ENCODE peak calls at places on chromosomes 16 and 17, in nine cellular contexts. A, P, J, F, M, Y, W, D and Q are unnamed samples.
A peak's percentile ranks its signal among the peaks of the same experiment; 100 is the strongest.

GRCh38 chr17:79747508-79748295 is 17.0 kb downstream of the ENPP7 start:
- DNase-seq in A (no peak), P (no peak), J (no peak), F (no peak), M (peak; percentile 13), Y (peak; percentile 20), W (no peak), D (no peak), Q (peak; percentile 39)

GRCh38 chr17:80117491-80118401 is 16.4 kb downstream of the GAA start:
- DNase-seq in A (no peak), P (no peak), J (no peak), F (no peak), M (no peak), Y (no peak), W (peak; percentile 12), D (no peak), Q (no peak)

GRCh38 chr17:58669853-58670252 is 22.0 kb downstream of the TEX14 start:
- DNase-seq in A (no peak), P (no peak), J (no peak), F (no peak), M (no peak), Y (no peak), W (no peak), D (no peak), Q (no peak)

GRCh38 chr16:12255919-12256665 is 279.6 kb downstream of the SNX29 start:
- DNase-seq in A (no peak), P (no peak), J (peak; percentile 63), F (no peak), M (no peak), Y (no peak), W (no peak), D (no peak), Q (no peak)

GRCh38 chr17:17847726-17848125 is 10.9 kb upstream of the SREBF1 start:
- DNase-seq in A (no peak), P (no peak), J (no peak), F (no peak), M (no peak), Y (no peak), W (no peak), D (no peak), Q (no peak)

GRCh38 chr17:45332989-45333701 is 16.3 kb upstream of the MAP3K14 start:
- DNase-seq in A (no peak), P (no peak), J (no peak), F (no peak), M (no peak), Y (peak; percentile 27), W (no peak), D (no peak), Q (no peak)

GRCh38 chr16:49596119-49596518 is 222.5 kb downstream of the C16orf78 start:
- DNase-seq in A (peak; percentile 51), P (no peak), J (no peak), F (no peak), M (no peak), Y (no peak), W (peak; percentile 72), D (no peak), Q (no peak)

GRCh38 chr17:77329741-77330531 is 189.2 kb downstream of the SEC14L1 start:
- DNase-seq in A (no peak), P (no peak), J (no peak), F (peak; percentile 54), M (no peak), Y (no peak), W (no peak), D (no peak), Q (no peak)

GRCh38 chr17:43673516-43674323 is 12.0 kb upstream of the MEOX1 start:
- DNase-seq in A (peak; percentile 79), P (no peak), J (peak; percentile 52), F (peak; percentile 66), M (peak; percentile 58), Y (peak; percentile 67), W (peak; percentile 78), D (peak; percentile 28), Q (peak; percentile 87)

GRCh38 chr17:27577884-27578717 is 52.9 kb upstream of the LGALS9 start:
- DNase-seq in A (no peak), P (no peak), J (no peak), F (no peak), M (no peak), Y (peak; percentile 85), W (no peak), D (no peak), Q (peak; percentile 77)

GRCh38 chr16:19751478-19751877 is 33.4 kb downstream of the IQCK start:
- DNase-seq in A (no peak), P (no peak), J (no peak), F (no peak), M (no peak), Y (no peak), W (no peak), D (no peak), Q (no peak)

GRCh38 chr17:8153957-8154607 is 1.9 kb upstream of the PER1 start:
- DNase-seq in A (peak; percentile 98), P (no peak), J (peak; percentile 94), F (peak; percentile 99), M (peak; percentile 77), Y (peak; percentile 98), W (peak; percentile 95), D (peak; percentile 71), Q (peak; percentile 99)

GRCh38 chr16:10964891-10965326 is 20.5 kb downstream of the CLEC16A start:
- DNase-seq in A (no peak), P (no peak), J (no peak), F (no peak), M (peak; percentile 7), Y (no peak), W (no peak), D (no peak), Q (no peak)

GRCh38 chr16:85090873-85091521 is 21.3 kb downstream of the CIBAR2 start:
- DNase-seq in A (no peak), P (no peak), J (no peak), F (peak; percentile 82), M (no peak), Y (no peak), W (no peak), D (no peak), Q (no peak)

GRCh38 chr16:71895679-71896385 is 501 bp downstream of the IST1 start:
- DNase-seq in A (no peak), P (no peak), J (peak; percentile 26), F (peak; percentile 74), M (peak; percentile 40), Y (no peak), W (peak; percentile 61), D (no peak), Q (peak; percentile 32)

GRCh38 chr17:3626831-3627565 is 9.1 kb downstream of the SHPK start:
- DNase-seq in A (no peak), P (no peak), J (no peak), F (no peak), M (no peak), Y (no peak), W (no peak), D (no peak), Q (no peak)

GRCh38 chr17:29078183-29079045 is 35.5 kb downstream of the PIPOX start:
- DNase-seq in A (peak; percentile 14), P (no peak), J (peak; percentile 21), F (no peak), M (no peak), Y (no peak), W (no peak), D (no peak), Q (peak; percentile 68)

GRCh38 chr16:4692460-4693295 is 684 bp upstream of the NUDT16L1 start:
- DNase-seq in A (peak; percentile 19), P (no peak), J (no peak), F (no peak), M (no peak), Y (no peak), W (no peak), D (no peak), Q (peak; percentile 42)

GRCh38 chr17:40577611-40578065 is 12.4 kb upstream of the CCR7 start:
- DNase-seq in A (no peak), P (no peak), J (no peak), F (no peak), M (no peak), Y (no peak), W (no peak), D (no peak), Q (no peak)

GRCh38 chr17:83010323-83011200 is 68.8 kb upstream of the METRNL start:
- DNase-seq in A (no peak), P (no peak), J (no peak), F (no peak), M (no peak), Y (peak; percentile 20), W (no peak), D (no peak), Q (no peak)

GRCh38 chr17:28717578-28718316 is at the start of gene RAB34:
- DNase-seq in A (peak; percentile 60), P (peak; percentile 82), J (peak; percentile 61), F (no peak), M (peak; percentile 14), Y (peak; percentile 98), W (peak; percentile 82), D (no peak), Q (peak; percentile 93)

GRCh38 chr16:59880626-59881025 is 1146.5 kb upstream of the GOT2 start:
- DNase-seq in A (no peak), P (no peak), J (no peak), F (no peak), M (no peak), Y (no peak), W (no peak), D (no peak), Q (no peak)